ENCODE peak calls at places on chromosome 5, in five cellular contexts. G is SHP77 treated with DMSO at 0.1 percent for 48 hours; S is activated CD4-positive, alpha-beta T cell treated with anti-CD3 and anti-CD28 coated beads, Interleukin-2, amount 50 U/mL, for 1 hour; U is stimulated activated CD4-positive, alpha-beta T cell treated with anti-CD3 and anti-CD28 coated beads, TNF-alpha, amount 100 ng/mL, for 1 hour; A is kidney. T is an unnamed sample.
A peak's percentile ranks its signal among the peaks of the same experiment; 100 is the strongest.

GRCh38 chr5:176578391-176578808 is 29.3 kb downstream of the CDHR2 start:
- DNase-seq in U (no peak), G (peak; percentile 35), S (peak; percentile 42), A (no peak), T (peak; percentile 21)

GRCh38 chr5:138981606-138982005 is 106.5 kb upstream of the LRRTM2 start:
- DNase-seq in A (no peak), U (no peak), G (no peak), S (no peak), T (peak; percentile 10)

GRCh38 chr5:36502608-36503007 is 103.8 kb upstream of the SLC1A3 start:
- DNase-seq in G (no peak), U (no peak), A (no peak), S (no peak), T (no peak)

GRCh38 chr5:77210091-77211012 is at the start of gene PDE8B:
- DNase-seq in S (peak; percentile 14), A (peak; percentile 68), U (no peak), G (no peak), T (no peak)

GRCh38 chr5:100731768-100732167 is 171.3 kb downstream of the ST8SIA4 start:
- DNase-seq in U (no peak), A (no peak), S (no peak), G (peak; percentile 54), T (peak; percentile 5)

GRCh38 chr5:132354828-132355765 is 14.4 kb upstream of the SLC22A5 start:
- DNase-seq in A (no peak), S (no peak), U (no peak), G (no peak), T (no peak)

GRCh38 chr5:172334196-172334595 is 50.6 kb upstream of the UBTD2 start:
- DNase-seq in S (no peak), U (no peak), A (no peak), G (no peak), T (no peak)

GRCh38 chr5:149217096-149217801 is 54.4 kb upstream of the AFAP1L1 start:
- DNase-seq in G (no peak), S (no peak), A (no peak), U (no peak), T (no peak)

GRCh38 chr5:72785796-72786195 is 30.7 kb upstream of the TNPO1 start:
- DNase-seq in A (no peak), U (no peak), G (no peak), S (no peak), T (no peak)

GRCh38 chr5:116442095-116442534 is 132.5 kb downstream of the SEMA6A start:
- DNase-seq in G (peak; percentile 20), S (no peak), A (peak; percentile 88), U (no peak), T (no peak)

GRCh38 chr5:176994460-176995121 is 12.0 kb downstream of the UIMC1 start:
- DNase-seq in A (no peak), G (no peak), S (no peak), U (no peak), T (no peak)

GRCh38 chr5:167982-168660 is 23.2 kb upstream of the LRRC14B start:
- DNase-seq in S (no peak), G (no peak), A (no peak), U (no peak), T (no peak)

GRCh38 chr5:136781464-136781863 is 416.1 kb upstream of the TRPC7 start:
- DNase-seq in G (no peak), U (no peak), A (no peak), S (no peak), T (no peak)

GRCh38 chr5:172572440-172572839 is 68.6 kb upstream of the NEURL1B start:
- DNase-seq in U (no peak), S (no peak), A (peak; percentile 41), G (no peak), T (no peak)

GRCh38 chr5:138463335-138464017 is 1.8 kb upstream of the EGR1 start:
- DNase-seq in G (no peak), S (no peak), A (peak; percentile 83), U (no peak), T (no peak)

T was measured in effector memory CD8-positive, alpha-beta T cell.